ENCODE peak calls at places on chromosomes 2 and 18, in ten cellular contexts. L, J, K, S, Q, R, Z, H, A and P are unnamed samples.
A peak's percentile ranks its signal among the peaks of the same experiment; 100 is the strongest.

GRCh38 chr2:96336104-96336775 is 674 bp downstream of the NCAPH start:
- DNase-seq in L (no peak), J (no peak), K (no peak), S (no peak), Q (no peak), R (no peak), Z (no peak), H (no peak), A (no peak), P (no peak)

GRCh38 chr2:141015339-141016047 is 1115.3 kb downstream of the LRP1B start:
- DNase-seq in L (peak; percentile 59), J (no peak), K (peak; percentile 56), S (no peak), Q (no peak), R (no peak), Z (peak; percentile 42), H (no peak), A (no peak), P (peak; percentile 65)

GRCh38 chr18:22609642-22610041 is 191.9 kb upstream of the CTAGE1 start:
- DNase-seq in L (peak; percentile 65), J (peak; percentile 54), K (no peak), S (no peak), Q (no peak), R (peak; percentile 16), Z (peak; percentile 63), H (peak; percentile 33), A (peak; percentile 60), P (peak; percentile 48)

GRCh38 chr2:39593439-39594393 is 72.0 kb upstream of the TMEM178A start:
- DNase-seq in L (peak; percentile 83), J (peak; percentile 43), K (no peak), S (no peak), Q (no peak), R (peak; percentile 88), Z (peak; percentile 87), H (peak; percentile 81), A (no peak), P (peak; percentile 95)

GRCh38 chr2:31086585-31086984 is 51.7 kb downstream of the GALNT14 start:
- DNase-seq in L (no peak), J (no peak), K (no peak), S (no peak), Q (no peak), R (no peak), Z (no peak), H (no peak), A (no peak), P (no peak)

GRCh38 chr2:11466307-11467125 is 555 bp upstream of the E2F6 start:
- DNase-seq in L (no peak), J (no peak), K (no peak), S (no peak), Q (no peak), R (no peak), Z (no peak), H (no peak), A (no peak), P (no peak)

GRCh38 chr2:217248312-217248935 is 388.6 kb upstream of the TNP1 start:
- DNase-seq in L (peak; percentile 58), J (peak; percentile 77), K (peak; percentile 75), S (no peak), Q (peak; percentile 60), R (peak; percentile 74), Z (peak; percentile 84), H (no peak), A (peak; percentile 72), P (peak; percentile 69)

GRCh38 chr18:49227456-49227855 is 233.0 kb downstream of the DYM start:
- DNase-seq in L (no peak), J (no peak), K (no peak), S (no peak), Q (no peak), R (no peak), Z (no peak), H (no peak), A (no peak), P (no peak)

GRCh38 chr2:73268831-73269685 is 15.2 kb downstream of the FBXO41 start:
- DNase-seq in L (peak; percentile 91), J (no peak), K (no peak), S (no peak), Q (peak; percentile 83), R (peak; percentile 11), Z (peak; percentile 32), H (no peak), A (peak; percentile 73), P (peak; percentile 13)

GRCh38 chr2:73267008-73267407 is 17.3 kb downstream of the FBXO41 start:
- DNase-seq in L (no peak), J (no peak), K (no peak), S (no peak), Q (no peak), R (no peak), Z (no peak), H (no peak), A (peak; percentile 4), P (no peak)

GRCh38 chr2:73272270-73272669 is 12.0 kb downstream of the FBXO41 start:
- DNase-seq in L (no peak), J (no peak), K (no peak), S (no peak), Q (no peak), R (no peak), Z (no peak), H (no peak), A (peak; percentile 43), P (no peak)

GRCh38 chr2:73268368-73268830 is 15.9 kb downstream of the FBXO41 start:
- DNase-seq in L (no peak), J (no peak), K (no peak), S (no peak), Q (peak; percentile 50), R (no peak), Z (no peak), H (no peak), A (no peak), P (no peak)

GRCh38 chr2:73269686-73270465 is 14.4 kb downstream of the FBXO41 start:
- DNase-seq in L (peak; percentile 27), J (no peak), K (no peak), S (no peak), Q (no peak), R (no peak), Z (no peak), H (no peak), A (no peak), P (no peak)
- H3K4me3 ChIP-seq in L (peak overlapping the region; percentile 65), J (no peak overlapping the region), K (peak overlapping the region; percentile 30), S (peak overlapping the region; percentile 52), Q (no peak overlapping the region), R (no peak overlapping the region), Z (no peak overlapping the region), H (no peak overlapping the region), A (no peak overlapping the region), P (no peak overlapping the region)

GRCh38 chr2:84953535-84953934 is 17.4 kb upstream of the KCMF1 start:
- DNase-seq in L (no peak), J (no peak), K (no peak), S (no peak), Q (no peak), R (no peak), Z (no peak), H (no peak), A (no peak), P (no peak)
- TF ChIP-seq CTCF in L (no peak), J (no peak), K (no peak), S (no peak), Q (no peak), R (no peak), Z (no peak), H (no peak), A (no peak), P (no peak)

GRCh38 chr18:46095532-46095931 is 2.6 kb downstream of the ATP5F1A start:
- DNase-seq in L (no peak), J (no peak), K (no peak), S (no peak), Q (no peak), R (no peak), Z (no peak), H (no peak), A (no peak), P (no peak)
- H3K4me3 ChIP-seq in L (peak overlapping the region; percentile 59), J (no peak overlapping the region), K (no peak overlapping the region), S (no peak overlapping the region), Q (no peak overlapping the region), R (no peak overlapping the region), Z (no peak overlapping the region), H (no peak overlapping the region), A (no peak overlapping the region), P (no peak overlapping the region)

GRCh38 chr2:35410431-35411061 is 945.0 kb upstream of the CRIM1 start:
- DNase-seq in L (peak; percentile 87), J (peak; percentile 45), K (peak; percentile 77), S (no peak), Q (peak; percentile 82), R (peak; percentile 29), Z (peak; percentile 33), H (peak; percentile 35), A (peak; percentile 78), P (peak; percentile 68)
- TF ChIP-seq CTCF in L (peak; percentile 99), J (peak; percentile 48), K (peak; percentile 92), S (peak; percentile 91), Q (peak; percentile 88), R (peak; percentile 70), Z (peak; percentile 60), H (peak; percentile 73), A (peak; percentile 96), P (peak; percentile 89)

DNA sequence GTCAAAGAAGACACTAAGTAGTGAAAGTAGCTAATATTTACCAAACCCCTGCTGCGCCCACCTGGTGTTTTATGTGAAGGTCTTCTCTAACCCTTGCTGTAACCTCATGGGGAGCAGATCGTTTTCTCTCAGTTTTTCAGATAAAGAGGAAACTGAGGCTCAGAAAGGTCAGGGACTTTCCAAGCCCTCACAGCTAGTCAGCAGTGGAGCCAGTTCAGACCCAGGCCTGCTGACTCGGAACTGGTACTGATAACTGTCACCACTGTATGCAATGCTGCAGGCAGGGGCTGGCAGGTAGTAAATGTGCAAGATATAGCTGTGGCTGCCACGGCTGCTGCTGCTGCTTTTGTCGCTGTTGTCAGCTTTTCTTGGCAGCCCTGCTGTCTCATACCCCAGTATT is 69.1 kb downstream of the LRRFIP1 start:
- DNase-seq in L (no peak), J (no peak), K (no peak), S (no peak), Q (no peak), R (no peak), Z (no peak), H (no peak), A (peak; percentile 46), P (no peak)
- H3K4me3 ChIP-seq in L (no peak overlapping the region), J (no peak overlapping the region), K (no peak overlapping the region), S (no peak overlapping the region), Q (no peak overlapping the region), R (no peak overlapping the region), Z (no peak overlapping the region), H (no peak overlapping the region), A (no peak overlapping the region), P (no peak overlapping the region)

GRCh38 chr18:47595816-47596501 is 334.5 kb downstream of the SMAD2 start:
- DNase-seq in L (peak; percentile 84), J (no peak), K (no peak), S (no peak), Q (no peak), R (no peak), Z (no peak), H (peak; percentile 7), A (no peak), P (no peak)
- TF ChIP-seq CTCF in L (peak; percentile 84), J (no peak), K (peak; percentile 12), S (no peak), Q (peak; percentile 10), R (peak; percentile 29), Z (no peak), H (peak; percentile 40), A (peak; percentile 37), P (no peak)